ENCODE peak calls at places on chromosomes 7 and 10, in five cellular contexts. T is HFF-Myc, V is cardiac muscle cell, X is endothelial cell of umbilical vein, G is fibroblast of pulmonary artery. J is an unnamed sample.

GRCh38 chr10:77101416-77101815 is 536.2 kb downstream of the KCNMA1 start:
- DNase-seq in T (no peak), V (no peak), X (no peak), G (no peak), J (no peak)

GRCh38 chr7:17624379-17624778 is 315.9 kb downstream of the SNX13 start:
- DNase-seq in T (no peak), V (no peak), X (no peak), G (no peak), J (no peak)

GRCh38 chr10:20993387-20994170 is 96.5 kb upstream of the NEBL start:
- DNase-seq in T (no peak), V (no peak), X (no peak), G (no peak), J (peak; percentile 60)

GRCh38 chr7:37390149-37390548 is 58.5 kb downstream of the ELMO1 start:
- DNase-seq in T (no peak), V (peak; percentile 12), X (no peak), G (no peak), J (no peak)

GRCh38 chr10:105952153-105952552 is 1212.4 kb downstream of the SORCS1 start:
- DNase-seq in T (no peak), V (peak; percentile 77), X (no peak), G (peak; percentile 60), J (peak; percentile 64)

GRCh38 chr7:80387634-80388033 is 124.2 kb downstream of the GNAT3 start:
- DNase-seq in T (no peak), V (no peak), X (no peak), G (no peak), J (no peak)

GRCh38 chr7:92456241-92456640 is 9.0 kb downstream of the GATAD1 start:
- DNase-seq in T (no peak), V (no peak), X (no peak), G (peak; percentile 8), J (no peak)

GRCh38 chr7:129468087-129468486 is 33.9 kb downstream of the STRIP2 start:
- DNase-seq in T (no peak), V (no peak), X (no peak), G (peak; percentile 46), J (no peak)

GRCh38 chr7:46554688-46555422 is 633.8 kb upstream of the IGFBP3 start:
- DNase-seq in T (no peak), V (no peak), X (no peak), G (no peak), J (no peak)

GRCh38 chr10:79400567-79401004 is 44.8 kb downstream of the ZCCHC24 start:
- DNase-seq in T (no peak), V (peak; percentile 76), X (no peak), G (no peak), J (peak; percentile 53)

GRCh38 chr10:17229967-17230682 is 2.1 kb downstream of the VIM start:
- DNase-seq in T (no peak), V (peak; percentile 84), X (peak; percentile 67), G (peak; percentile 80), J (peak; percentile 89)

GRCh38 chr7:159031135-159031701 is 113.4 kb downstream of the VIPR2 start:
- DNase-seq in T (no peak), V (no peak), X (no peak), G (no peak), J (no peak)

DNA sequence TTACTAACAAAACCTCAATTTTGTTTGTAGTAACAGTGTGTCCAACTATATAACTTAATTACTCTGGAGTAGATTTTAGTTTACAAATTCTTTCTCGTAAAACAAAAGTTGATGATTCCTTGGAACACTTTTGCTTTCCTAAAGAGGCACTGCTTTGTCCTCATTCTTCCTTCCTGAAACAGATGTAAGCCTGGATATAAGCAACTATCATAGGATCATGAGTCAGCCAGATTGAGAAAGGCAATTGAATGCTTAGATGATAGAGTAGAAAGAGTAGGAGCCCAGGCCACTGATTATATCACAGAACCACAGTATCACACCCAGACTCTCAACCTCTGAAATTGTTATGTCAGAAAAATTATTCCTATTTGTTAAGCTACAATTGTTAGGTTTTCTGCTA is 69.9 kb downstream of the TMEM106B start:
- DNase-seq in T (no peak), V (no peak), X (peak; percentile 15), G (peak; percentile 20), J (no peak)
- H3K4me3 ChIP-seq in T (no peak overlapping the region), V (no peak overlapping the region), X (no peak overlapping the region), G (no peak overlapping the region), J (no peak overlapping the region)

DNA sequence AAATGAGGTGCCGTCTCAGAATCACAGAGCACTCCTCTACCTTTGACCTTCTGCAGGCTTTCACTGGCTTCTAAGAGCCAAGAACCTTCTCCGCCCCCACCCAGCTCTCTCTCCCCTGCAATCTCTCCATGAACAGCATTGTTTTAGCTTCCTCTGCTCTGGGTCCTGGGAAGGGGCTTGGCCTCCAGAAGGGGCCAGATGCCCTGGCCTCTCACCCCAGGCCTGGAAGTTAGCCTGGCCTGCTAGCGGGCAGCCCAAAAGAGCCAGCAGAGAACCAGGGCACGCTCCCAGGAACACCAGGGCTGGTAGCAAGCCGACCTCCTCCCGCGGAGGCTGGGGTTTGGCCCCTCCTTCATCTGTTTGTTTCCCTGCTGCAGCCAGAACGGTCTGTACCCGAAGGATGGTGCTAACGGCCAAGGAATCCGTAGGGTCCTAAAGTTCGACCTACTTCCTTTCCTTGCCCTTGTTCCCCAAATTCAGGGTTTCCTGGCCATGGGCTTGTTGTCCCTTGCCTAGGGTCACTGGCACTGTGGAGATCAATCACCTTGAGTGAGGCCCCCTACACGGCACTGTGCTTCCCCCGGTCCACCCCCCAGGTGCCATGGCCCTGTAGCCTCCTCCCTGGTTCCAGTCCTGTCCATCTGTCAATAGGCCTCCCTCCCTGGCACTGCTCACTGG is 18.7 kb upstream of the DDIT4 start:
- DNase-seq in T (no peak), V (peak; percentile 64), X (peak; percentile 52), G (peak; percentile 87), J (peak; percentile 72)
- H3K4me3 ChIP-seq in T (no peak overlapping the region), V (no peak overlapping the region), X (no peak overlapping the region), G (no peak overlapping the region), J (no peak overlapping the region)

GRCh38 chr7:114082567-114082933 is 163.7 kb upstream of the PPP1R3A start:
- DNase-seq in T (no peak), V (peak; percentile 5), X (no peak), G (no peak), J (peak; percentile 2)

GRCh38 chr7:114082934-114083647 is 164.3 kb upstream of the PPP1R3A start:
- DNase-seq in T (no peak), V (peak; percentile 35), X (peak; percentile 63), G (peak; percentile 25), J (peak; percentile 12)

GRCh38 chr7:114084381-114085312 is 165.8 kb upstream of the PPP1R3A start:
- DNase-seq in T (no peak), V (peak; percentile 54), X (peak; percentile 30), G (peak; percentile 17), J (peak; percentile 25)

GRCh38 chr7:114083714-114084113 is 164.9 kb upstream of the PPP1R3A start:
- DNase-seq in T (no peak), V (peak; percentile 5), X (peak; percentile 2), G (no peak), J (no peak)

DNA sequence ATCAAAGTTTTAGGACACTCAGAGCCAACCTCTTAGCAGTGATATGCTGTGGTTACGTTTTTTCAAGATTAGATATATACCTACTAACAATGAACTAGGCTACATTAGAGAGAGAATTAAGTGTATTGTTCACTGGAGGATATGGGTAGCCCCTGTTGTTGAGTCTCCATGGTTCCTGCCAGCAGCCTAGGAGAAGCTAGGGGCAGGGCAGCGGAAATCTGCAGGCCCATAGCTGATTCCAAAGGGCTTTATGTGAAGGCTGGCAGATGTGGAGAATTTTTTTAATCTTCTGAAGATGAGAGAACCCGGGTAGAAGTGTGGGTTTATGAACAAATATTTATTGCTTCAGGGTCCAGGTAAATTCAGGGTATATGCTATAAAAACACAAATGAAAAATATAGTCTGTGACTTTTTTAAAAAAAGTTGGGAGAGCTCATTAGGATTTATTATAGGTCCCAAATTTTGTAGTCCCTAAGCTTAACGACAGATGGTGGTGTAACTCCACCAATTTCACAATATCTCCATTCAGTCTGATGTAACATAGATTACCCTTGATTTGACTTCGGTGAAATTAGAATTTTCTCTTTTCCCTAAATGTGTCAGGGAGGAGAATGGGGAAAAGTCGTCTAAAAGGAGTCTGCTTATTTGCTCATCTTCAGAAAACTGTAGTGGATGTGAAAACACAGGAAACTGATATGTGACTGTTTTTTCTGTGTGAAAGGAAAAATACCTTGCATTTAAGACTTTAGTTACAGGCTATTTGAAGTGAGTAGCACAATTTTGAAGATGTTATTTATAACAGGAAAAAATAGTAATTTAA is 163.0 kb upstream of the PPP1R3A start:
- DNase-seq in T (peak; percentile 29), V (peak; percentile 33), X (peak; percentile 80), G (peak; percentile 80), J (peak; percentile 71)
- H3K4me3 ChIP-seq in T (no peak overlapping the region), V (no peak overlapping the region), X (no peak overlapping the region), G (no peak overlapping the region), J (no peak overlapping the region)

GRCh38 chr7:134695321-134695860 is 48.7 kb downstream of the BPGM start:
- DNase-seq in T (peak; percentile 74), V (no peak), X (no peak), G (no peak), J (no peak)
- H3K4me3 ChIP-seq in T (no peak overlapping the region), V (no peak overlapping the region), X (no peak overlapping the region), G (no peak overlapping the region), J (no peak overlapping the region)

DNA sequence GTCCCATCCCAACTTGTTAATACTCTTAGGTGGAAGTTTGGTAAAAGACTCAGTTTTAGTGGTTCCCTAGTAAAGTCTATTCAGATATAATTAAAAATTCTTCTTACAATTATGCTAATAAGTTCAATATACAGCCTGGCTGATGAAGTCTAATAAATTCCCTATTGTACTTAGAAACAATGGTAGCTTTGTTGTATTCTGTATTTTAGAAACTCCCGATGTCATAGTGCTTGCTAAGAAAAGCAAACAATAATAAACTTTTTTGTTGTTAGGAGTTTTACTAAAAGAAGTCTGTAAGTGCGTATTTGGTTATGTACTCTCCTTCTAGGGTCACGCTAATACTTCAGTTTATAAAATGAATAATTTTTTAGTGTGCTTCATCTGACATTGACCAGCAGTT is 206.8 kb downstream of the VTI1A start:
- DNase-seq in T (no peak), V (no peak), X (no peak), G (no peak), J (no peak)
- H3K4me3 ChIP-seq in T (no peak overlapping the region), V (no peak overlapping the region), X (no peak overlapping the region), G (no peak overlapping the region), J (no peak overlapping the region)